ENCODE peak calls at places on chromosome 4, in eight cellular contexts. One of them, this sample, is unnamed.

GRCh38 chr4:99652596-99653436 is 4.8 kb downstream of the C4orf54 start:
- DNase-seq in A549: no peak
- DNase-seq in stomach: no peak
- DNase-seq in HepG2: no peak
- DNase-seq in esophagus squamous epithelium: no peak
- DNase-seq in tibial nerve: no peak
- DNase-seq in IMR-90: no peak
- DNase-seq in breast epithelium: no peak
- DNase-seq in this sample: no peak

GRCh38 chr4:53653484-53654053 is 62.3 kb upstream of the LNX1 start:
- DNase-seq in A549: peak
- DNase-seq in tibial nerve: no peak
- DNase-seq in breast epithelium: peak
- DNase-seq in esophagus squamous epithelium: no peak
- DNase-seq in HepG2: no peak
- DNase-seq in stomach: peak
- DNase-seq in IMR-90: peak
- DNase-seq in this sample: peak

GRCh38 chr4:48949518-48950207 is 36.4 kb upstream of the CWH43 start:
- DNase-seq in HepG2: no peak
- DNase-seq in tibial nerve: no peak
- DNase-seq in stomach: no peak
- DNase-seq in A549: no peak
- DNase-seq in breast epithelium: no peak
- DNase-seq in esophagus squamous epithelium: no peak
- DNase-seq in IMR-90: no peak
- DNase-seq in this sample: no peak

GRCh38 chr4:11912886-11913285 is 484.2 kb upstream of the HS3ST1 start:
- DNase-seq in breast epithelium: no peak
- DNase-seq in esophagus squamous epithelium: no peak
- DNase-seq in stomach: no peak
- DNase-seq in IMR-90: no peak
- DNase-seq in A549: peak
- DNase-seq in HepG2: no peak
- DNase-seq in tibial nerve: no peak
- DNase-seq in this sample: no peak

GRCh38 chr4:84091266-84091665 is 407.8 kb downstream of the NKX6-1 start:
- DNase-seq in esophagus squamous epithelium: no peak
- DNase-seq in breast epithelium: no peak
- DNase-seq in IMR-90: no peak
- DNase-seq in tibial nerve: no peak
- DNase-seq in A549: no peak
- DNase-seq in HepG2: no peak
- DNase-seq in stomach: no peak
- DNase-seq in this sample: no peak

GRCh38 chr4:49063670-49064069 is 77.6 kb downstream of the CWH43 start:
- DNase-seq in breast epithelium: no peak
- DNase-seq in tibial nerve: no peak
- DNase-seq in A549: no peak
- DNase-seq in esophagus squamous epithelium: no peak
- DNase-seq in stomach: no peak
- DNase-seq in HepG2: no peak
- DNase-seq in IMR-90: peak
- DNase-seq in this sample: no peak

GRCh38 chr4:53541577-53542206 is 49.6 kb downstream of the LNX1 start:
- DNase-seq in A549: no peak
- DNase-seq in stomach: no peak
- DNase-seq in breast epithelium: no peak
- DNase-seq in HepG2: no peak
- DNase-seq in tibial nerve: no peak
- DNase-seq in IMR-90: peak
- DNase-seq in esophagus squamous epithelium: no peak
- DNase-seq in this sample: no peak

GRCh38 chr4:114599231-114600065 is 841 bp downstream of the UGT8 start:
- DNase-seq in A549: no peak
- DNase-seq in tibial nerve: no peak
- DNase-seq in breast epithelium: no peak
- DNase-seq in IMR-90: no peak
- DNase-seq in stomach: peak
- DNase-seq in HepG2: no peak
- DNase-seq in esophagus squamous epithelium: peak
- DNase-seq in this sample: no peak

GRCh38 chr4:176549161-176549865 is 229.5 kb downstream of the SPCS3 start:
- DNase-seq in A549: no peak
- DNase-seq in breast epithelium: no peak
- DNase-seq in esophagus squamous epithelium: no peak
- DNase-seq in HepG2: no peak
- DNase-seq in tibial nerve: no peak
- DNase-seq in IMR-90: peak
- DNase-seq in stomach: no peak
- DNase-seq in this sample: no peak

GRCh38 chr4:38990241-38990640 is 42.0 kb downstream of the TMEM156 start:
- DNase-seq in IMR-90: no peak
- DNase-seq in HepG2: no peak
- DNase-seq in stomach: no peak
- DNase-seq in A549: no peak
- DNase-seq in tibial nerve: no peak
- DNase-seq in breast epithelium: no peak
- DNase-seq in esophagus squamous epithelium: no peak
- DNase-seq in this sample: no peak
- TF ChIP-seq POLR2A in IMR-90: no peak
- TF ChIP-seq POLR2A in HepG2: no peak
- TF ChIP-seq POLR2A in stomach: no peak
- TF ChIP-seq POLR2A in A549: no peak
- TF ChIP-seq POLR2A in tibial nerve: no peak
- TF ChIP-seq POLR2A in breast epithelium: no peak
- TF ChIP-seq POLR2A in esophagus squamous epithelium: no peak
- TF ChIP-seq POLR2A in this sample: no peak

GRCh38 chr4:3532714-3533336 is 603 bp upstream of the LRPAP1 start:
- DNase-seq in stomach: no peak
- DNase-seq in esophagus squamous epithelium: no peak
- DNase-seq in HepG2: no peak
- DNase-seq in breast epithelium: no peak
- DNase-seq in tibial nerve: no peak
- DNase-seq in A549: no peak
- DNase-seq in IMR-90: no peak
- DNase-seq in this sample: no peak

GRCh38 chr4:3533421-3533820 is 1.2 kb upstream of the LRPAP1 start:
- DNase-seq in HepG2: no peak
- DNase-seq in stomach: no peak
- DNase-seq in A549: no peak
- DNase-seq in esophagus squamous epithelium: no peak
- DNase-seq in IMR-90: no peak
- DNase-seq in breast epithelium: no peak
- DNase-seq in tibial nerve: no peak
- DNase-seq in this sample: no peak

GRCh38 chr4:3531306-3531886 is 826 bp downstream of the LRPAP1 start:
- DNase-seq in IMR-90: no peak
- DNase-seq in A549: no peak
- DNase-seq in esophagus squamous epithelium: no peak
- DNase-seq in breast epithelium: no peak
- DNase-seq in HepG2: no peak
- DNase-seq in tibial nerve: no peak
- DNase-seq in stomach: no peak
- DNase-seq in this sample: no peak

GRCh38 chr4:3530663-3531254 is 1.5 kb downstream of the LRPAP1 start:
- DNase-seq in esophagus squamous epithelium: no peak
- DNase-seq in IMR-90: no peak
- DNase-seq in tibial nerve: no peak
- DNase-seq in breast epithelium: no peak
- DNase-seq in HepG2: no peak
- DNase-seq in A549: no peak
- DNase-seq in stomach: no peak
- DNase-seq in this sample: no peak

DNA sequence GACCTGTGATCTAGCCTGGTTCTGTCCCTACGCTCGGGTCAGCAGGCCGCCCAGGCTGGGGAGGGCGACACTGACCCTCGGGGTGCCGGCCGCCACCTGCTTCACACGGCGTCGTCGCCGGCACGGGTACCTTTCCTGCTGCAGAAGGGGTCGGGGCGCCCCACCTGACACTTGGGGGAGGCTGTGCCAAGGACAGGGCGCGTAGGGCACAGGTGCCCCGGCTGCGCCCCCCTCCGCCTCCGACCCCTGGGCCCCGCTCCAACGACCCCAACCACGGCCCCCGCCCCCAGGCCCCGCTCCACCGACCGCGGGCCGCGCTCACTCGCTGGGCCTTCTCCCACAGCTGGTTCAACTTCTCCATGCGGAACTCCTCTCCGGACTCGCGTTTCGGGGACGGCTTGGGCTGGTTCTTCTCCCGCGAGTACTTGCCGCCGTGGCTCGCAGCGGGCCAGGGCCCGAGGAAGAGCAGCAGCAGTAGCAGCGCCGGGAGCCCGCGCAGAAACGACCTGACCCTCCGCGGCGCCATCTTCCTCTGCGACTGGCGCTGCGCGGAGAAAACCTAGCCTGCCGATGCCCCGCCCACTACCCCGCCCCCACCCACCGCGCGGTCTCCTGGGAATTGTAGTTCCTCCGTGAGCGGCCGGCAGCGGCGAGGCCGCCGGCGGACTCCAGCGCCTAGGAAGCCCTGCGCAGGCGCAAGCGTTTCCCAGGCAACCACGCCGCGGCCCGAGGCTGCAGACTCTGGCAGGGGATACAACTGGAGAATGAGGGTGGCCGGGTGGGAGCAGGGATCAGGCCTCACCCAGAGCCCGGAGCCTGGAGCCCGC is at the start of gene LRPAP1:
- DNase-seq in tibial nerve: peak
- DNase-seq in breast epithelium: peak
- DNase-seq in stomach: peak
- DNase-seq in A549: peak
- DNase-seq in HepG2: peak
- DNase-seq in IMR-90: peak
- DNase-seq in esophagus squamous epithelium: peak
- DNase-seq in this sample: peak
- TF ChIP-seq POLR2A in tibial nerve: peak
- TF ChIP-seq POLR2A in breast epithelium: peak
- TF ChIP-seq POLR2A in stomach: no peak
- TF ChIP-seq POLR2A in A549: peak
- TF ChIP-seq POLR2A in HepG2: no peak
- TF ChIP-seq POLR2A in IMR-90: peak
- TF ChIP-seq POLR2A in esophagus squamous epithelium: peak
- TF ChIP-seq POLR2A in this sample: peak

GRCh38 chr4:3077796-3078195 is 3.3 kb downstream of the HTT start:
- DNase-seq in tibial nerve: no peak
- DNase-seq in HepG2: no peak
- DNase-seq in breast epithelium: no peak
- DNase-seq in IMR-90: no peak
- DNase-seq in esophagus squamous epithelium: no peak
- DNase-seq in A549: no peak
- DNase-seq in stomach: no peak
- DNase-seq in this sample: no peak
- TF ChIP-seq POLR2A in tibial nerve: no peak
- TF ChIP-seq POLR2A in HepG2: no peak
- TF ChIP-seq POLR2A in breast epithelium: no peak
- TF ChIP-seq POLR2A in IMR-90: no peak
- TF ChIP-seq POLR2A in esophagus squamous epithelium: no peak
- TF ChIP-seq POLR2A in A549: no peak
- TF ChIP-seq POLR2A in stomach: no peak
- TF ChIP-seq POLR2A in this sample: no peak

DNA sequence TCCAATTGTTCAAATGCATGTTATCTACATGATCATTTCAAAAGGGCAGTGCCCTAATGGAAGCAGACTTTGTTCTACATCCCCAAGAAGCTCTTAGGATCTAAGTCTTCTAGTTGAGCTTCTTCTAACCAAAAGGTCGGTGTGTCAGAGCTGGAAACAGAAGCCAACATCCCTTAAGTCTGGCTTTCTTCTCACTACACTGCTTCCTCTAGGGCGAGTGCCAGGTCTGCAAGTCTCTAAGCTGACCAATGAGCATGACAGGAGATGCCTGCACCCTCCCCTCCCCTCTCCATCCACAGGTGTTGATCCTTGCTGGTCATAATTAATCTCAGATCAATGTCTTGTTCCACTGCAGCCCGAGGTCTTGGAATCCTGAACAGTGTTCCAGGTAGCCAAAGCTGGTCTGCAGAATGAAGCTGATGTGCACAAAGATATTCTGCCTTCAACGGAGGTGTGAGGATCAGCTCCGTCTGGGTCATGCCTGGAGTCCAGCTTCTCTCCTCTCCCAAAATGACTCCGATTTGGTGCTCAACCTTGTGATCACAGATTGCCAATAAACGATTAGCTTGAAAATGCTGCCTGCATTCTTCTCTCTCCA is 44.1 kb downstream of the WDR1 start:
- DNase-seq in esophagus squamous epithelium: no peak
- DNase-seq in A549: no peak
- DNase-seq in tibial nerve: no peak
- DNase-seq in breast epithelium: no peak
- DNase-seq in stomach: no peak
- DNase-seq in HepG2: no peak
- DNase-seq in IMR-90: no peak
- DNase-seq in this sample: no peak
- TF ChIP-seq POLR2A in esophagus squamous epithelium: no peak
- TF ChIP-seq POLR2A in A549: no peak
- TF ChIP-seq POLR2A in tibial nerve: no peak
- TF ChIP-seq POLR2A in breast epithelium: no peak
- TF ChIP-seq POLR2A in stomach: no peak
- TF ChIP-seq POLR2A in HepG2: no peak
- TF ChIP-seq POLR2A in IMR-90: no peak
- TF ChIP-seq POLR2A in this sample: no peak

GRCh38 chr4:76256032-76256431 is 4.5 kb downstream of the FAM47E start:
- DNase-seq in tibial nerve: no peak
- DNase-seq in IMR-90: no peak
- DNase-seq in HepG2: no peak
- DNase-seq in breast epithelium: no peak
- DNase-seq in A549: no peak
- DNase-seq in esophagus squamous epithelium: no peak
- DNase-seq in stomach: no peak
- DNase-seq in this sample: no peak
- TF ChIP-seq POLR2A in tibial nerve: no peak
- TF ChIP-seq POLR2A in IMR-90: no peak
- TF ChIP-seq POLR2A in HepG2: no peak
- TF ChIP-seq POLR2A in breast epithelium: no peak
- TF ChIP-seq POLR2A in A549: no peak
- TF ChIP-seq POLR2A in esophagus squamous epithelium: no peak
- TF ChIP-seq POLR2A in stomach: no peak
- TF ChIP-seq POLR2A in this sample: no peak

GRCh38 chr4:154588198-154588597 is 2.3 kb downstream of the FGA start:
- DNase-seq in HepG2: no peak
- DNase-seq in tibial nerve: no peak
- DNase-seq in stomach: no peak
- DNase-seq in IMR-90: no peak
- DNase-seq in esophagus squamous epithelium: no peak
- DNase-seq in A549: no peak
- DNase-seq in breast epithelium: no peak
- DNase-seq in this sample: no peak

GRCh38 chr4:154583677-154584076 is 6.9 kb downstream of the FGA start:
- DNase-seq in esophagus squamous epithelium: no peak
- DNase-seq in breast epithelium: no peak
- DNase-seq in HepG2: no peak
- DNase-seq in A549: no peak
- DNase-seq in stomach: no peak
- DNase-seq in tibial nerve: no peak
- DNase-seq in IMR-90: no peak
- DNase-seq in this sample: no peak

GRCh38 chr4:154584259-154584658 is 6.3 kb downstream of the FGA start:
- DNase-seq in esophagus squamous epithelium: no peak
- DNase-seq in HepG2: no peak
- DNase-seq in tibial nerve: no peak
- DNase-seq in IMR-90: no peak
- DNase-seq in breast epithelium: no peak
- DNase-seq in stomach: no peak
- DNase-seq in A549: no peak
- DNase-seq in this sample: no peak

GRCh38 chr4:154585369-154586018 is 5.0 kb downstream of the FGA start:
- DNase-seq in stomach: no peak
- DNase-seq in esophagus squamous epithelium: no peak
- DNase-seq in HepG2: no peak
- DNase-seq in IMR-90: no peak
- DNase-seq in tibial nerve: no peak
- DNase-seq in breast epithelium: no peak
- DNase-seq in A549: no peak
- DNase-seq in this sample: no peak

GRCh38 chr4:154586296-154587033 is 4.1 kb downstream of the FGA start:
- DNase-seq in IMR-90: no peak
- DNase-seq in HepG2: no peak
- DNase-seq in breast epithelium: no peak
- DNase-seq in esophagus squamous epithelium: no peak
- DNase-seq in tibial nerve: no peak
- DNase-seq in A549: no peak
- DNase-seq in stomach: no peak
- DNase-seq in this sample: no peak
- TF ChIP-seq POLR2A in IMR-90: no peak
- TF ChIP-seq POLR2A in HepG2: peak
- TF ChIP-seq POLR2A in breast epithelium: no peak
- TF ChIP-seq POLR2A in esophagus squamous epithelium: no peak
- TF ChIP-seq POLR2A in tibial nerve: no peak
- TF ChIP-seq POLR2A in A549: no peak
- TF ChIP-seq POLR2A in stomach: no peak
- TF ChIP-seq POLR2A in this sample: no peak

This sample was measured in erythroblast.